ENCODE peak calls at places on chromosomes 3 and 15, in seven cellular contexts. Q, Z, F, H, A, M and T are unnamed samples.

GRCh38 chr3:95120921-95121320 is 1058.1 kb downstream of the NSUN3 start:
- DNase-seq in Q (no peak), Z (no peak), F (no peak), H (no peak), A (no peak), M (no peak), T (no peak)

GRCh38 chr3:100360757-100361496 is 26.4 kb downstream of the NIT2 start:
- DNase-seq in Q (no peak), Z (no peak), F (no peak), H (no peak), A (no peak), M (no peak), T (no peak)

GRCh38 chr15:65099336-65099735 is 15.7 kb downstream of the UBAP1L start:
- DNase-seq in Q (no peak), Z (no peak), F (no peak), H (no peak), A (no peak), M (no peak), T (no peak)

GRCh38 chr3:130705501-130705900 is 41.1 kb downstream of the PIK3R4 start:
- DNase-seq in Q (no peak), Z (no peak), F (no peak), H (no peak), A (no peak), M (no peak), T (no peak)

GRCh38 chr15:74392402-74392876 is 25.0 kb upstream of the CYP11A1 start:
- DNase-seq in Q (no peak), Z (no peak), F (no peak), H (no peak), A (no peak), M (no peak), T (no peak)

GRCh38 chr3:126029241-126029640 is 54.7 kb downstream of the SLC41A3 start:
- DNase-seq in Q (no peak), Z (no peak), F (no peak), H (no peak), A (no peak), M (no peak), T (no peak)

GRCh38 chr15:50066202-50066601 is 52.8 kb downstream of the ATP8B4 start:
- DNase-seq in Q (no peak), Z (no peak), F (no peak), H (no peak), A (no peak), M (peak; percentile 22), T (no peak)

GRCh38 chr3:38117748-38118420 is 19.0 kb downstream of the ACAA1 start:
- DNase-seq in Q (peak; percentile 72), Z (peak; percentile 45), F (peak; percentile 80), H (peak; percentile 87), A (no peak), M (peak; percentile 85), T (peak; percentile 79)

GRCh38 chr3:115147329-115148141 is 447 bp upstream of the ZBTB20 start:
- DNase-seq in Q (peak; percentile 98), Z (peak; percentile 98), F (peak; percentile 99), H (peak; percentile 91), A (peak; percentile 99), M (peak; percentile 98), T (peak; percentile 92)

GRCh38 chr3:87076951-87077350 is 86.0 kb upstream of the VGLL3 start:
- DNase-seq in Q (no peak), Z (no peak), F (no peak), H (no peak), A (no peak), M (no peak), T (no peak)

GRCh38 chr3:171328419-171329082 is 131.7 kb downstream of the TNIK start:
- DNase-seq in Q (peak; percentile 50), Z (no peak), F (peak; percentile 39), H (no peak), A (no peak), M (peak; percentile 62), T (no peak)

GRCh38 chr3:14548321-14548729 is 8.2 kb upstream of the GRIP2 start:
- DNase-seq in Q (no peak), Z (peak; percentile 73), F (peak; percentile 88), H (peak; percentile 78), A (peak; percentile 16), M (peak; percentile 50), T (peak; percentile 65)

GRCh38 chr3:124859025-124859424 is 28.1 kb downstream of the ITGB5 start:
- DNase-seq in Q (no peak), Z (peak; percentile 40), F (no peak), H (no peak), A (no peak), M (no peak), T (no peak)

GRCh38 chr3:37800022-37800493 is 61.6 kb upstream of the CTDSPL start:
- DNase-seq in Q (no peak), Z (no peak), F (no peak), H (no peak), A (no peak), M (no peak), T (no peak)

GRCh38 chr15:75452364-75452967 is 976 bp upstream of the SIN3A start:
- DNase-seq in Q (peak; percentile 72), Z (peak; percentile 90), F (peak; percentile 94), H (peak; percentile 55), A (peak; percentile 69), M (peak; percentile 90), T (peak; percentile 45)

GRCh38 chr3:132432639-132433038 is 15.3 kb downstream of the DNAJC13 start:
- DNase-seq in Q (no peak), Z (no peak), F (no peak), H (no peak), A (no peak), M (no peak), T (no peak)

GRCh38 chr3:95434436-95434835 is 1371.6 kb downstream of the NSUN3 start:
- DNase-seq in Q (no peak), Z (no peak), F (no peak), H (no peak), A (no peak), M (no peak), T (no peak)

GRCh38 chr3:123684636-123685035 is 99.8 kb upstream of the HACD2 start:
- DNase-seq in Q (no peak), Z (no peak), F (peak; percentile 15), H (no peak), A (no peak), M (no peak), T (no peak)

GRCh38 chr15:99086327-99086667 is 18.6 kb upstream of the SYNM start:
- DNase-seq in Q (no peak), Z (no peak), F (no peak), H (no peak), A (no peak), M (no peak), T (no peak)

GRCh38 chr3:177830411-177830849 is 633.1 kb upstream of the TBL1XR1 start:
- DNase-seq in Q (no peak), Z (peak; percentile 61), F (no peak), H (no peak), A (peak; percentile 46), M (no peak), T (no peak)

GRCh38 chr3:2839886-2840285 is 270.3 kb downstream of the IL5RA start:
- DNase-seq in Q (no peak), Z (no peak), F (no peak), H (no peak), A (no peak), M (no peak), T (no peak)

GRCh38 chr3:105745046-105745445 is 123.8 kb downstream of the CBLB start:
- DNase-seq in Q (no peak), Z (no peak), F (no peak), H (no peak), A (no peak), M (no peak), T (no peak)

GRCh38 chr3:124812291-124813265 is 74.6 kb downstream of the ITGB5 start:
- DNase-seq in Q (no peak), Z (peak; percentile 75), F (peak; percentile 88), H (peak; percentile 28), A (no peak), M (no peak), T (no peak)

GRCh38 chr3:5563537-5564277 is 376.2 kb downstream of the EDEM1 start:
- DNase-seq in Q (no peak), Z (no peak), F (peak; percentile 49), H (no peak), A (no peak), M (peak; percentile 9), T (no peak)

GRCh38 chr15:88440021-88440420 is 27.2 kb downstream of the MRPL46 start:
- DNase-seq in Q (no peak), Z (no peak), F (no peak), H (no peak), A (no peak), M (no peak), T (no peak)

GRCh38 chr3:27542469-27542868 is 58.3 kb upstream of the SLC4A7 start:
- DNase-seq in Q (no peak), Z (no peak), F (no peak), H (no peak), A (no peak), M (no peak), T (no peak)

GRCh38 chr15:70976856-70977255 is 84.2 kb downstream of the LRRC49 start:
- DNase-seq in Q (no peak), Z (no peak), F (no peak), H (no peak), A (no peak), M (no peak), T (no peak)

GRCh38 chr3:103295974-103296570 is 861.3 kb downstream of the ZPLD1 start:
- DNase-seq in Q (no peak), Z (no peak), F (no peak), H (peak; percentile 3), A (no peak), M (no peak), T (no peak)

GRCh38 chr3:193348686-193349085 is 29.9 kb downstream of the ATP13A5 start:
- DNase-seq in Q (no peak), Z (no peak), F (no peak), H (no peak), A (no peak), M (no peak), T (no peak)

GRCh38 chr3:187967982-187968381 is 186.0 kb upstream of the LPP start:
- DNase-seq in Q (no peak), Z (no peak), F (no peak), H (no peak), A (no peak), M (no peak), T (no peak)

GRCh38 chr15:77856718-77857346 is 220.7 kb downstream of the TBC1D2B start:
- DNase-seq in Q (no peak), Z (no peak), F (peak; percentile 35), H (no peak), A (no peak), M (no peak), T (no peak)

GRCh38 chr3:165532851-165533250 is 304.4 kb downstream of the BCHE start:
- DNase-seq in Q (no peak), Z (no peak), F (no peak), H (no peak), A (no peak), M (no peak), T (no peak)

GRCh38 chr3:112013058-112013783 is 14.5 kb downstream of the TAGLN3 start:
- DNase-seq in Q (peak; percentile 53), Z (peak; percentile 57), F (peak; percentile 83), H (peak; percentile 60), A (no peak), M (peak; percentile 82), T (peak; percentile 66)

GRCh38 chr15:63896336-63897115 is 62.8 kb upstream of the HERC1 start:
- DNase-seq in Q (no peak), Z (peak; percentile 33), F (peak; percentile 80), H (peak; percentile 85), A (no peak), M (peak; percentile 63), T (peak; percentile 83)

GRCh38 chr3:133750201-133750748 is 4.1 kb downstream of the TF start:
- DNase-seq in Q (no peak), Z (no peak), F (no peak), H (no peak), A (no peak), M (no peak), T (no peak)